ENCODE peak calls at places on chromosome 21, in four cellular contexts. E is GM12878, P is K562, V is HepG2. U is an unnamed sample.

GRCh38 chr21:38914531-38915385 is 109.0 kb downstream of the ETS2 start:
- DNase-seq in E (no peak), P (no peak), V (peak), U (no peak)

GRCh38 chr21:36297938-36298572 is 21.9 kb upstream of the MORC3 start:
- DNase-seq in E (peak), P (peak), V (peak), U (no peak)

GRCh38 chr21:36422279-36423098 is 37.3 kb downstream of the CHAF1B start:
- DNase-seq in E (no peak), P (peak), V (peak), U (peak)

GRCh38 chr21:38859852-38860251 is 54.1 kb downstream of the ETS2 start:
- DNase-seq in E (no peak), P (no peak), V (no peak), U (no peak)

GRCh38 chr21:27134513-27134912 is 167.6 kb upstream of the ADAMTS5 start:
- DNase-seq in E (no peak), P (no peak), V (no peak), U (no peak)

GRCh38 chr21:39141502-39141901 is 41.7 kb downstream of the PSMG1 start:
- DNase-seq in E (no peak), P (no peak), V (no peak), U (no peak)

GRCh38 chr21:38760017-38760761 is 45.5 kb upstream of the ETS2 start:
- DNase-seq in E (no peak), P (peak), V (no peak), U (no peak)

GRCh38 chr21:41147096-41147978 is 20.6 kb upstream of the BACE2 start:
- DNase-seq in E (no peak), P (no peak), V (no peak), U (no peak)

GRCh38 chr21:42484966-42485365 is 11.1 kb downstream of the RSPH1 start:
- DNase-seq in E (no peak), P (no peak), V (no peak), U (no peak)

GRCh38 chr21:42527489-42528158 is 14.0 kb downstream of the SLC37A1 start:
- DNase-seq in E (peak), P (no peak), V (no peak), U (no peak)

GRCh38 chr21:41537356-41537755 is 29.4 kb upstream of the TMPRSS2 start:
- DNase-seq in E (no peak), P (no peak), V (no peak), U (no peak)

GRCh38 chr21:41506005-41506404 is 2.0 kb downstream of the TMPRSS2 start:
- DNase-seq in E (no peak), P (no peak), V (no peak), U (no peak)

GRCh38 chr21:32382108-32382601 is 10.7 kb downstream of the URB1 start:
- DNase-seq in E (no peak), P (no peak), V (no peak), U (no peak)

GRCh38 chr21:40936771-40937261 is 89.9 kb upstream of the DSCAM start:
- DNase-seq in E (no peak), P (no peak), V (no peak), U (no peak)

GRCh38 chr21:36563301-36563926 is 83.5 kb upstream of the CLDN14 start:
- DNase-seq in E (no peak), P (no peak), V (no peak), U (no peak)

GRCh38 chr21:31660134-31660565 is 657 bp downstream of the SOD1 start:
- DNase-seq in E (no peak), P (no peak), V (no peak), U (no peak)

GRCh38 chr21:41360072-41360821 is 1.6 kb upstream of the MX2 start:
- DNase-seq in E (no peak), P (peak), V (peak), U (no peak)

GRCh38 chr21:41778974-41779600 is 12.2 kb upstream of the RIPK4 start:
- DNase-seq in E (no peak), P (peak), V (peak), U (no peak)

GRCh38 chr21:44902268-44903053 is 18.2 kb downstream of the ITGB2 start:
- DNase-seq in E (no peak), P (no peak), V (no peak), U (no peak)

GRCh38 chr21:31181089-31181757 is 142.9 kb upstream of the KRTAP19-8 start:
- DNase-seq in E (no peak), P (no peak), V (no peak), U (no peak)

GRCh38 chr21:30320215-30320614 is at the start of gene KRTAP26-1:
- DNase-seq in E (no peak), P (no peak), V (no peak), U (no peak)

GRCh38 chr21:39452965-39453332 is 1.2 kb downstream of the SH3BGR start:
- DNase-seq in E (no peak), P (no peak), V (no peak), U (no peak)

DNA sequence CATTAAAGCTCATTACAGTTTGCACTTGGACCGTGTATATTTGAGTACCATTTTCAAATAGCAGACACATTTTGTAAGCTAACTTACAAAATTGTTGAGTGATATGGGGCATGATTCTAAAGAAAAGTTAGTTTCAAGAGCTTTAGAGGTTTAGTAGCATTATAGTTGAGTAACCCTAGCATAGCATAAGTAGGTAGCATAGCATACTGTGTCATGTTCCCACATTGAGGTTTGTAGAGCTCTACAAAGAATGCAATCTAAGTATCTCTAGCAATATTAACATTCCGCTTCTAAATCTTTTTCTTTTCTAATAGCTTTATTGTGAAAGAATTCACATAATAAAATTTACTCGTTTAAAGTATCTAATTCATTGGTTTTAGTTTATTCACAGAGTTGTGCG is 92.0 kb downstream of the ITSN1 start:
- DNase-seq in E (no peak), P (no peak), V (no peak), U (no peak)
- TF ChIP-seq TARDBP in E (no peak), P (no peak), V (no peak), U (no peak)

GRCh38 chr21:25334046-25334730 is 273.1 kb downstream of the MRPL39 start:
- DNase-seq in E (no peak), P (no peak), V (no peak), U (no peak)
- TF ChIP-seq TARDBP in E (no peak), P (no peak), V (no peak), U (no peak)

DNA sequence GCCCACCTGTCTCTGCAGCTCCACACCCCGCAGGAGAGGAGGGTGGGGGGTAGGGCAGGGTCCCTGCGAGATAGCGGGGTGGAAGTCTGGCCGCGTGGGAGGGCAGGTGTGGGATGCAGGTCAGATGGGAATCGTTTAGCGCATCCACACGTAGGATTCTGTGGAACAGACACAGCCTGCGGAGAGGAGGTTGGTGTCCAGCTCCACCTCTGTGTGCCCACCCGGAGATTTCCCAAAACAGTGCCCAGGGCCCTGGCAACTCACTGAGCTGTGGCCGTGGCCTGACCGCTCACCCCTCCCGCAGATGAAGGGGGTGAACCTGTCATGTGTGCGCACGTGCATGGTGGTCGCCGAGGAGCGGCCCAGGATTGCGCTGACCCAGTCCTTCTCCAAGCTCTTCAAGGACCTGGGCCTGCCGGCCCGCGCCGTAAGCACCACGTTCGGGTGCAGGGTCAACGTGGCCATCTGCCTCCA is 46.9 kb downstream of the S100B start:
- DNase-seq in E (no peak), P (no peak), V (no peak), U (no peak)
- TF ChIP-seq TARDBP in E (no peak), P (no peak), V (no peak), U (no peak)

GRCh38 chr21:15190837-15191236 is 126.0 kb upstream of the NRIP1 start:
- DNase-seq in E (no peak), P (no peak), V (no peak), U (no peak)

GRCh38 chr21:15193937-15194336 is 129.1 kb upstream of the NRIP1 start:
- DNase-seq in E (no peak), P (peak), V (no peak), U (no peak)

GRCh38 chr21:15191342-15191741 is 126.5 kb upstream of the NRIP1 start:
- DNase-seq in E (no peak), P (no peak), V (no peak), U (no peak)

GRCh38 chr21:15190412-15190811 is 125.6 kb upstream of the NRIP1 start:
- DNase-seq in E (no peak), P (no peak), V (no peak), U (no peak)

GRCh38 chr21:15192243-15192642 is 127.4 kb upstream of the NRIP1 start:
- DNase-seq in E (no peak), P (no peak), V (no peak), U (no peak)
- TF ChIP-seq TARDBP in E (no peak), P (no peak), V (no peak), U (no peak)

GRCh38 chr21:17548262-17548661 is 35.4 kb downstream of the CXADR start:
- DNase-seq in E (no peak), P (no peak), V (no peak), U (no peak)

GRCh38 chr21:17554120-17554519 is 41.3 kb downstream of the CXADR start:
- DNase-seq in E (no peak), P (no peak), V (no peak), U (no peak)

GRCh38 chr21:17554619-17555472 is 42.0 kb downstream of the CXADR start:
- DNase-seq in E (no peak), P (peak), V (peak), U (peak)

GRCh38 chr21:17552410-17552809 is 39.6 kb downstream of the CXADR start:
- DNase-seq in E (no peak), P (no peak), V (no peak), U (no peak)

GRCh38 chr21:17550671-17551308 is 37.9 kb downstream of the CXADR start:
- DNase-seq in E (no peak), P (no peak), V (no peak), U (no peak)
- TF ChIP-seq TARDBP in E (no peak), P (no peak), V (no peak), U (no peak)

GRCh38 chr21:28516996-28517592 is 475.6 kb downstream of the LTN1 start:
- DNase-seq in E (peak), P (peak), V (peak), U (peak)
- TF ChIP-seq TARDBP in E (no peak), P (no peak), V (no peak), U (no peak)

GRCh38 chr21:43848771-43849170 is 16.3 kb upstream of the AGPAT3 start:
- DNase-seq in E (no peak), P (no peak), V (no peak), U (no peak)

GRCh38 chr21:43849532-43850299 is 15.3 kb upstream of the AGPAT3 start:
- DNase-seq in E (no peak), P (no peak), V (no peak), U (no peak)

GRCh38 chr21:43850728-43851295 is 14.2 kb upstream of the AGPAT3 start:
- DNase-seq in E (no peak), P (no peak), V (no peak), U (no peak)

GRCh38 chr21:43853851-43854772 is 10.9 kb upstream of the AGPAT3 start:
- DNase-seq in E (no peak), P (no peak), V (no peak), U (no peak)

DNA sequence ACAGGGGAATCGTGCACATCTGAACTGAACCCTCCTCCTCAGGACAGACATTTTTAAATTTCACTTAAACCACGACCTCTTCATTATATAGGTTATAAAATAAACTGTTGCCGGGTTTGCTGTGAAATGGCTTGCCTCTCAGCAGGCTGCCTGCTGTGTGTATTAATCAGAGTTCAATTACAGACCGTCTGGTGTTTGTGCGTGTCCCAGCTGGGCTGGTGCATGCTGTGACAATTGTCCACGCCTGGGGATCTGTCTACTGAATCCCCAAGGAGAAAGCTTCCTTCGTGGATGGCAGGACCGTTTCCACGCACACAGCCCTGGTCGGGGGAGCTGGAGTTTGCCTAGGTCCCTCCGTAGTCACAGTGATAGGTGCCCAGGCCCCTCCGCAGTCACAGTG is 13.4 kb upstream of the AGPAT3 start:
- DNase-seq in E (no peak), P (no peak), V (no peak), U (no peak)
- TF ChIP-seq TARDBP in E (no peak), P (no peak), V (no peak), U (no peak)

GRCh38 chr21:34620084-34620665 is 5.3 kb upstream of the RCAN1 start:
- DNase-seq in E (no peak), P (peak), V (no peak), U (no peak)
- TF ChIP-seq TARDBP in E (no peak), P (no peak), V (no peak), U (no peak)